ENCODE peak calls at places on chromosomes 16 and 17, in four cellular contexts. V, F, Q and H are unnamed samples.

GRCh38 chr17:48011405-48012150 is 26.0 kb downstream of the COPZ2 start:
- DNase-seq in V (no peak), F (peak), Q (peak), H (peak)

GRCh38 chr17:79295307-79295706 is 220.7 kb downstream of the ENGASE start:
- DNase-seq in V (no peak), F (peak), Q (no peak), H (no peak)

GRCh38 chr17:71114911-71115668 is 945.8 kb downstream of the KCNJ2 start:
- DNase-seq in V (no peak), F (no peak), Q (no peak), H (no peak)

GRCh38 chr17:41413353-41413752 is 11.0 kb downstream of the KRT37 start:
- DNase-seq in V (no peak), F (no peak), Q (no peak), H (no peak)

GRCh38 chr17:4375039-4375748 is 8.7 kb upstream of the UBE2G1 start:
- DNase-seq in V (peak), F (no peak), Q (no peak), H (no peak)

GRCh38 chr17:13385481-13385907 is 216.2 kb downstream of the HS3ST3A1 start:
- DNase-seq in V (no peak), F (peak), Q (no peak), H (no peak)

GRCh38 chr17:19284005-19284959 is 47.1 kb downstream of the EPN2 start:
- DNase-seq in V (no peak), F (no peak), Q (no peak), H (no peak)

GRCh38 chr17:34665150-34665802 is 85.9 kb downstream of the TMEM132E start:
- DNase-seq in V (no peak), F (no peak), Q (no peak), H (peak)

GRCh38 chr17:41367426-41368075 is 2.1 kb downstream of the KRT33B start:
- DNase-seq in V (no peak), F (no peak), Q (no peak), H (no peak)

GRCh38 chr17:50266384-50267073 is 7.7 kb upstream of the TMEM92 start:
- DNase-seq in V (no peak), F (peak), Q (peak), H (peak)

GRCh38 chr16:63625141-63625540 is 1496.7 kb downstream of the CDH11 start:
- DNase-seq in V (no peak), F (no peak), Q (no peak), H (no peak)

GRCh38 chr16:20740901-20741491 is 622 bp downstream of the THUMPD1 start:
- DNase-seq in V (peak), F (peak), Q (peak), H (peak)

GRCh38 chr17:57557363-57557762 is 187.7 kb downstream of the CCDC182 start:
- DNase-seq in V (no peak), F (no peak), Q (no peak), H (no peak)

GRCh38 chr17:51000835-51001638 is 119.6 kb downstream of the SPAG9 start:
- DNase-seq in V (peak), F (peak), Q (peak), H (peak)

GRCh38 chr16:22948603-22949368 is 134.8 kb downstream of the HS3ST2 start:
- DNase-seq in V (peak), F (peak), Q (peak), H (peak)

GRCh38 chr16:26111900-26112299 is 420.1 kb downstream of the HS3ST4 start:
- DNase-seq in V (no peak), F (peak), Q (no peak), H (no peak)

GRCh38 chr16:81004646-81005353 is 1.9 kb downstream of the CMC2 start:
- DNase-seq in V (no peak), F (peak), Q (peak), H (peak)

GRCh38 chr17:12667299-12667958 is 1.7 kb downstream of the MYOCD start:
- DNase-seq in V (no peak), F (peak), Q (peak), H (peak)

GRCh38 chr17:47915667-47916242 is 19.7 kb downstream of the SP2 start:
- DNase-seq in V (no peak), F (no peak), Q (no peak), H (no peak)

GRCh38 chr17:74192950-74193781 is 10.3 kb upstream of the RPL38 start:
- DNase-seq in V (no peak), F (peak), Q (peak), H (no peak)

GRCh38 chr17:306116-306515 is 46.5 kb downstream of the RPH3AL start:
- DNase-seq in V (no peak), F (no peak), Q (no peak), H (no peak)

GRCh38 chr17:77308768-77309726 is 168.3 kb downstream of the SEC14L1 start:
- DNase-seq in V (no peak), F (no peak), Q (no peak), H (peak)

GRCh38 chr17:77354721-77355455 is 214.1 kb downstream of the SEC14L1 start:
- DNase-seq in V (no peak), F (peak), Q (peak), H (peak)

GRCh38 chr17:47894498-47895253 is 1.4 kb upstream of the SP2 start:
- DNase-seq in V (no peak), F (no peak), Q (no peak), H (no peak)

GRCh38 chr16:72921620-72922019 is 126.3 kb downstream of the ZFHX3 start:
- DNase-seq in V (no peak), F (no peak), Q (no peak), H (peak)

GRCh38 chr17:77233635-77234334 is 93.0 kb downstream of the SEC14L1 start:
- DNase-seq in V (peak), F (peak), Q (peak), H (no peak)

GRCh38 chr17:66526827-66527226 is 224.4 kb downstream of the PRKCA start:
- DNase-seq in V (no peak), F (no peak), Q (no peak), H (no peak)

GRCh38 chr16:11078812-11079459 is 134.6 kb downstream of the CLEC16A start:
- DNase-seq in V (no peak), F (no peak), Q (no peak), H (peak)

GRCh38 chr17:65406552-65406951 is 154.9 kb downstream of the AXIN2 start:
- DNase-seq in V (no peak), F (no peak), Q (no peak), H (no peak)

GRCh38 chr16:81486555-81487061 is 42.0 kb downstream of the CMIP start:
- DNase-seq in V (no peak), F (no peak), Q (no peak), H (no peak)

GRCh38 chr17:15341385-15341849 is at the start of gene TEKT3:
- DNase-seq in V (no peak), F (peak), Q (no peak), H (peak)

GRCh38 chr16:54176376-54176901 is 110.1 kb downstream of the IRX3 start:
- DNase-seq in V (no peak), F (no peak), Q (peak), H (no peak)

GRCh38 chr16:58466396-58466795 is 33.5 kb upstream of the NDRG4 start:
- DNase-seq in V (no peak), F (no peak), Q (no peak), H (no peak)

GRCh38 chr17:1434150-1434549 is 21.9 kb downstream of the CRK start:
- DNase-seq in V (no peak), F (no peak), Q (no peak), H (no peak)

GRCh38 chr16:1494129-1494640 is 1.0 kb downstream of the TELO2 start:
- DNase-seq in V (no peak), F (peak), Q (peak), H (peak)

GRCh38 chr16:7372095-7372494 is 39.5 kb downstream of the RBFOX1 start:
- DNase-seq in V (no peak), F (no peak), Q (no peak), H (no peak)

GRCh38 chr17:32265192-32265895 is at the start of gene RHBDL3:
- DNase-seq in V (no peak), F (no peak), Q (no peak), H (peak)

GRCh38 chr17:32267690-32268205 is 2.1 kb downstream of the RHBDL3 start:
- DNase-seq in V (no peak), F (no peak), Q (no peak), H (no peak)

GRCh38 chr17:32265896-32266388 is 310 bp downstream of the RHBDL3 start:
- DNase-seq in V (no peak), F (no peak), Q (no peak), H (no peak)

GRCh38 chr17:32264823-32265191 is 825 bp upstream of the RHBDL3 start:
- DNase-seq in V (no peak), F (no peak), Q (no peak), H (no peak)

GRCh38 chr17:32266389-32267269 is 997 bp downstream of the RHBDL3 start:
- DNase-seq in V (no peak), F (no peak), Q (no peak), H (peak)
- TF ChIP-seq PBX3 in V (no peak), F (no peak), Q (no peak), H (no peak)

GRCh38 chr17:30429155-30429554 is 48.1 kb upstream of the GOSR1 start:
- DNase-seq in V (no peak), F (no peak), Q (no peak), H (no peak)
- TF ChIP-seq PBX3 in V (no peak), F (no peak), Q (no peak), H (peak)

GRCh38 chr16:30510392-30510938 is 15.9 kb downstream of the ZNF768 start:
- DNase-seq in V (no peak), F (no peak), Q (no peak), H (no peak)

GRCh38 chr16:30503403-30504296 is 22.7 kb downstream of the ZNF768 start:
- DNase-seq in V (no peak), F (no peak), Q (no peak), H (no peak)

GRCh38 chr16:30511509-30511908 is 14.9 kb downstream of the ZNF768 start:
- DNase-seq in V (no peak), F (no peak), Q (no peak), H (no peak)

GRCh38 chr16:30509081-30509480 is 17.3 kb downstream of the ZNF768 start:
- DNase-seq in V (no peak), F (no peak), Q (no peak), H (no peak)
- TF ChIP-seq PBX3 in V (no peak), F (no peak), Q (no peak), H (no peak)

GRCh38 chr16:9128346-9129342 is 37.2 kb downstream of the HAPSTR1 start:
- DNase-seq in V (no peak), F (no peak), Q (no peak), H (no peak)
- TF ChIP-seq PBX3 in V (no peak), F (no peak), Q (no peak), H (no peak)

GRCh38 chr16:27704252-27704651 is 154.3 kb downstream of the KATNIP start:
- DNase-seq in V (no peak), F (no peak), Q (no peak), H (no peak)

GRCh38 chr16:27712251-27712711 is 162.3 kb downstream of the KATNIP start:
- DNase-seq in V (no peak), F (no peak), Q (no peak), H (no peak)

GRCh38 chr16:27706156-27706705 is 156.3 kb downstream of the KATNIP start:
- DNase-seq in V (no peak), F (no peak), Q (no peak), H (no peak)

GRCh38 chr16:27706803-27707685 is 157.1 kb downstream of the KATNIP start:
- DNase-seq in V (no peak), F (no peak), Q (no peak), H (peak)

GRCh38 chr16:27708651-27709050 is 158.7 kb downstream of the KATNIP start:
- DNase-seq in V (no peak), F (no peak), Q (no peak), H (no peak)
- TF ChIP-seq PBX3 in V (no peak), F (no peak), Q (no peak), H (no peak)

DNA sequence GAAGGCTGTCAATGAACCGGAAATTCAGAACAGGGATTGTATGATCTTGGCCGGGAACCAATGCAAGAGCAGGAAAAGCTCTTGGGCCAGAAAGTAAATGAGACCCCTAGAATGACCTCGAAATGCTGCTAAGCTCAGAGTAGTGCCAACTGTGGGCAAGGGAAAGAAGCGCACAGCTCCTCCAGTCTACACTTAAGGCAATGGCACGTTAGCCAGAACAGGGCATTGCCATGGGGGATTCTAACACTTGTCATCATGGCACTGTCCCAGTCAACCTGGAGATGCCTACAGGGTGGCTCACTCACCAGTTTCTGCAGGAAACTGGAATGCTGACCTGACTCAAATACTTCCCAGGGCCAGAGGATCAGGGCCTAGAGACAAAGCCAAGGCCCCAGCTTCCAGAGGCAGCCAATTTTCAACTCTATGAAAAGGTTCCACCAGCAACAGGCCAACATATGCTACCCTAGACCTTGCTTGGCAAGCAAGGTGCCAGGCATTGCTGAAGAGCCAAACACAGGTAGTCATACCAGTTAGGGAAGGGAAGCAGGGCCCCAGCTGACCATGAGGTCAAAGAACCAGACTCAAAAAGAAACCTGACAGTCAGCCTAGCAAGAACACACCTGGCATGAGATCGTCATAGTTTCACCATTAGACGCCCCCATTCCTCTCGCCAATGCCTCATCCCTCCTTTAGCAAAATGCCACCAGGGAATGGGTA is 34.9 kb downstream of the ARHGAP17 start:
- DNase-seq in V (peak), F (no peak), Q (no peak), H (no peak)
- TF ChIP-seq PBX3 in V (no peak), F (no peak), Q (no peak), H (no peak)